ENCODE peak calls at places on chromosome 12, in seven cellular contexts. M is SK-N-SH, W is GM12878, H is HCT116, U is HepG2, T is K562, Y is H1. B is an unnamed sample.

GRCh38 chr12:57813971-57814771 is 4.4 kb downstream of the AVIL start:
- DNase-seq in Y (no peak), T (no peak), M (peak; percentile 27), U (peak; percentile 67), W (no peak), H (no peak), B (no peak)

GRCh38 chr12:118544569-118544968 is 168.2 kb downstream of the SUDS3 start:
- DNase-seq in Y (no peak), U (peak; percentile 50), H (peak; percentile 70), T (no peak), W (no peak), M (no peak), B (no peak)

GRCh38 chr12:46677749-46678148 is 148.0 kb downstream of the SLC38A4 start:
- DNase-seq in H (no peak), T (no peak), U (peak; percentile 66), Y (no peak), W (no peak), M (peak; percentile 9), B (peak; percentile 35)

GRCh38 chr12:67790660-67791059 is 142.1 kb downstream of the DYRK2 start:
- DNase-seq in U (no peak), Y (no peak), T (no peak), W (no peak), M (no peak), H (no peak), B (no peak)

GRCh38 chr12:122148657-122149056 is 25.4 kb downstream of the IL31 start:
- DNase-seq in U (no peak), Y (no peak), W (no peak), H (no peak), M (no peak), T (no peak), B (no peak)

GRCh38 chr12:4292266-4293063 is 18.9 kb downstream of the CCND2 start:
- DNase-seq in W (no peak), T (no peak), Y (no peak), U (no peak), H (no peak), M (no peak), B (no peak)

GRCh38 chr12:100574262-100575074 is 984 bp downstream of the GAS2L3 start:
- DNase-seq in H (no peak), U (no peak), W (no peak), M (peak; percentile 54), Y (no peak), T (no peak), B (no peak)

GRCh38 chr12:14959126-14959440 is 2.3 kb downstream of the ARHGDIB start:
- DNase-seq in H (no peak), Y (no peak), M (no peak), W (no peak), T (no peak), U (no peak), B (no peak)

GRCh38 chr12:26126340-26127284 is 1.8 kb upstream of the BHLHE41 start:
- DNase-seq in Y (no peak), U (peak; percentile 28), H (no peak), T (peak; percentile 51), W (no peak), M (peak; percentile 90), B (peak; percentile 93)

GRCh38 chr12:47841910-47842309 is 22.2 kb upstream of the HDAC7 start:
- DNase-seq in M (no peak), H (no peak), W (no peak), T (no peak), Y (no peak), U (no peak), B (no peak)
- TF ChIP-seq JUND in M (no peak), H (no peak), W (no peak), T (no peak), Y (no peak), U (no peak), B (no peak)

DNA sequence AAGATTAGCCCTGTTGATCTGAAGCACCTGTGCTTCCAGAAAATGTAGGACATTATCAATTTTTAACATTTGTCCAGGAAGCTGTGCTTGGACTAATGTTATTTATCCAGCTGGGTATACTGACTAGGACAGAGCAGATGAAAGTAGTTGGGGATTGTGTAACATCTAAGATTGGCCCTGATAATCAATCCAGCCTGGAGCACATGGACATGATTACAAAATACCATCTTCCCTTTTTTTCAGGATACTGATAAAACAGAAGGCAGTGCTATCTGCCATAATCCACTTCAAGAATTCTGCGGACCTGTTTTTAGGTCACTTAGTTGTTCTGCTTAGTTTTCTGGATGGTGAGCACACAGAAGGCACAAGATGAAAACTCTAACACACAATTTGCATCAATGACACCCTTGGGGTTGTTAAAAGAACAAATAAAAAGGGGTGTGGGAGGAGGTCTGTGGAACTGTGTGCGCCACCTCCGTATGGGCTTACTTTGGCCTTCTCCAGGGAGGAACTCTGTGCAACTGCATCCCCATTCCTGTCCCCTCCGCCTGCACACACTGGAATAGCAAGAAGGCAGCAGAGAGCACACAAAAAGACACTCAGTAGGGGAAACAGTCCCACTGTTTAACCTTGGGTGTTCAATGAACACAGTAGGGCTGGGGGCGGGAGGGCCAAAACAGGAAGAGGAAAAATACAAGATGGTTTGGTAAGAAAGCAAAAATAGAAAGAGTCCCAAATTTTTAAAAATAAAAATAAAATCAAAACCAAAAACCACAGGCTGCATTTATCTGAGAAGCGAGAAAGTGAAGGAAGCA is 31.1 kb upstream of the DUSP6 start:
- DNase-seq in Y (no peak), T (no peak), H (no peak), U (peak; percentile 89), W (no peak), M (peak; percentile 50), B (peak; percentile 25)
- TF ChIP-seq JUND in Y (no peak), T (no peak), H (no peak), U (peak; percentile 13), W (no peak), M (no peak), B (no peak)

DNA sequence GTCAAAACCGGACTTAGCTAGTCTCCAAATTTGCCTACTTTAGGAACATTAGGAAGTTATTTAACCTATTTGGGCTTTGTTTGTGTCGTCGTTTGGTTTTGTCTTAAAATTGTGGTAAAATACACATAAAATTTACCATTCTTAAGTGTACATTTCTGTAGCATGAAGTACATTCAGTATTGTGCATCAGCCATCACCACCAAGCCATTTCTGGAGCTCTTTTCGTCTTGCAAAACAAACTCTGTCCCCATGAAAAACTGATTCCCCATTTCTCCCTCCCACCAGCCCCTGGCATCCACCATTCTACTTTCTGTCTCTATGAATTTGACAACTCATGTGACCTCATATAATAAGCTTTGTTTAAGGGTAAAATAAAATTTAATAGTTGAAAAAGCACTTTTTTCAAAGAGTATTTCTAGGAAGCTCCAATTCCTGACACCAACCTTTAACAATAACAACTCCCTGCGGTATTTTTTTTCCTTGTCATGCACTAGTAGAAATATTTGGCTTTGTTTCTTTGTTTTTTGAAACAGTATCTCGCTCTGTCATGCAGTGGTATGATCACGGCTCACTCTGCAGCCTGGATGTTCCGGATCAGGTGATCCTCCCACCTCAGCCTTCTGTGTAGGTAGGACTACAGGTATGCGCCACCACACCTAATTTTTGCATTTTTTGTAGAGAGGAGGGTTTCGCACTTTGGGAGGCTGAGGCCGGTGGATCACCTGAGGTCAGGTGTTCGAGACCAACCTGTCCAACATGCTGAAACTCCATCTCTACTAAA is 3.6 kb upstream of the UBC start:
- DNase-seq in Y (no peak), T (no peak), H (no peak), W (no peak), U (peak; percentile 49), M (no peak), B (no peak)
- TF ChIP-seq JUND in Y (no peak), T (no peak), H (no peak), W (no peak), U (no peak), M (no peak), B (no peak)

GRCh38 chr12:127898616-127899015 is 368.4 kb upstream of the TMEM132C start:
- DNase-seq in T (no peak), H (no peak), Y (no peak), W (no peak), U (no peak), M (no peak), B (no peak)

GRCh38 chr12:127899981-127900380 is 367.0 kb upstream of the TMEM132C start:
- DNase-seq in H (no peak), U (no peak), M (no peak), Y (no peak), W (no peak), T (no peak), B (no peak)

GRCh38 chr12:127888948-127889347 is 378.0 kb upstream of the TMEM132C start:
- DNase-seq in W (no peak), M (no peak), T (no peak), Y (no peak), U (no peak), H (no peak), B (no peak)

GRCh38 chr12:127893875-127894635 is 372.9 kb upstream of the TMEM132C start:
- DNase-seq in W (no peak), M (no peak), T (no peak), H (no peak), Y (peak; percentile 10), U (no peak), B (no peak)
- TF ChIP-seq JUND in W (no peak), M (no peak), T (no peak), H (no peak), Y (no peak), U (no peak), B (no peak)

B was measured in T47D.